ENCODE peak calls at places on chromosomes 16 and 17, in eight cellular contexts. X is PC-3, M is hepatocyte, G is OCI-LY7, J is GM23338, D is MM.1S, Q is HCT116, Z is SK-N-SH. E is an unnamed sample. For H3K4me1, the result is how much of the 10 kb centered on the place peaks cover.

GRCh38 chr17:42682400-42683384 is at the start of gene CNTNAP1:
- DNase-seq in Z (peak), G (no peak), Q (no peak), M (peak), D (peak), J (peak), X (peak), E (peak)

GRCh38 chr17:386145-386876 is 33.7 kb upstream of the RPH3AL start:
- DNase-seq in M (peak), Z (peak), X (peak), J (peak), D (peak), G (peak), Q (peak), E (peak)

GRCh38 chr16:70768205-70768580 is 32.8 kb downstream of the VAC14 start:
- DNase-seq in G (no peak), Z (no peak), Q (no peak), X (no peak), D (no peak), J (no peak), M (no peak), E (no peak)

GRCh38 chr17:57370051-57370581 is 113.8 kb downstream of the MSI2 start:
- DNase-seq in M (peak), D (no peak), Z (peak), J (no peak), X (peak), G (no peak), Q (no peak), E (peak)

GRCh38 chr16:13938480-13938879 is 18.5 kb downstream of the ERCC4 start:
- DNase-seq in X (no peak), G (no peak), J (no peak), M (no peak), Q (no peak), D (no peak), Z (no peak), E (no peak)

GRCh38 chr17:78125138-78125913 is 3.2 kb downstream of the TMC6 start:
- DNase-seq in X (no peak), D (no peak), G (peak), J (no peak), Q (no peak), M (no peak), Z (no peak), E (no peak)

GRCh38 chr16:20903116-20903888 is 2.7 kb downstream of the LYRM1 start:
- DNase-seq in M (no peak), X (no peak), Q (no peak), Z (no peak), D (no peak), J (no peak), G (no peak), E (no peak)

GRCh38 chr17:56891751-56892150 is 22.1 kb downstream of the TRIM25 start:
- DNase-seq in M (no peak), J (peak), Z (peak), G (no peak), X (no peak), D (no peak), Q (no peak), E (peak)

GRCh38 chr17:79633937-79634813 is 23.3 kb upstream of the RBFOX3 start:
- DNase-seq in Q (no peak), G (no peak), J (no peak), M (no peak), D (no peak), Z (peak), X (no peak), E (no peak)

GRCh38 chr16:57284206-57284951 is at the start of gene PLLP:
- DNase-seq in M (peak), D (no peak), X (peak), Q (no peak), J (peak), Z (peak), G (no peak), E (peak)

GRCh38 chr17:31580331-31581021 is 189.0 kb downstream of the RAB11FIP4 start:
- DNase-seq in D (no peak), G (no peak), Z (no peak), Q (no peak), J (no peak), X (peak), M (no peak), E (no peak)

GRCh38 chr17:31586946-31587345 is 195.5 kb downstream of the RAB11FIP4 start:
- DNase-seq in Z (no peak), J (no peak), D (no peak), X (no peak), M (no peak), G (no peak), Q (no peak), E (no peak)

GRCh38 chr17:28402224-28402630 is 3.8 kb downstream of the SLC46A1 start:
- DNase-seq in G (no peak), Q (no peak), X (peak), D (no peak), Z (no peak), J (peak), M (no peak), E (no peak)

GRCh38 chr16:85963746-85964370 is 64.9 kb downstream of the IRF8 start:
- DNase-seq in Z (no peak), Q (no peak), X (no peak), M (peak), D (no peak), G (no peak), J (no peak), E (no peak)

GRCh38 chr17:36117505-36118382 is 14.1 kb downstream of the CCL4 start:
- DNase-seq in M (no peak), Q (no peak), G (no peak), D (no peak), J (no peak), Z (no peak), X (no peak), E (peak)

GRCh38 chr16:70556063-70556462 is 32.4 kb downstream of the SF3B3 start:
- DNase-seq in J (no peak), X (no peak), Q (no peak), G (no peak), D (no peak), M (no peak), Z (no peak), E (no peak)

GRCh38 chr16:55655709-55656694 is at the start of gene SLC6A2:
- DNase-seq in Q (no peak), J (peak), M (peak), Z (peak), D (no peak), G (no peak), X (no peak), E (peak)

GRCh38 chr16:82580293-82580900 is 46.4 kb upstream of the CDH13 start:
- DNase-seq in Z (peak), G (peak), D (no peak), M (peak), Q (peak), X (peak), J (peak), E (peak)

GRCh38 chr17:50899559-50900319 is 33.6 kb upstream of the TOB1 start:
- DNase-seq in M (no peak), G (no peak), D (no peak), Z (no peak), Q (no peak), X (no peak), J (no peak), E (no peak)

GRCh38 chr16:83652898-83653297 is 154.9 kb upstream of the HSBP1 start:
- DNase-seq in M (no peak), Z (no peak), J (no peak), D (no peak), X (no peak), Q (no peak), G (no peak), E (no peak)

GRCh38 chr16:71900336-71900735 is 5.0 kb downstream of the IST1 start:
- DNase-seq in G (peak), Z (no peak), J (peak), M (no peak), D (no peak), Q (no peak), X (no peak), E (no peak)

GRCh38 chr17:56939869-56940484 is 20.9 kb downstream of the COIL start:
- DNase-seq in X (peak), Q (peak), G (peak), D (peak), Z (peak), J (peak), M (peak), E (peak)

GRCh38 chr17:42459983-42460300 is 1.3 kb downstream of the ATP6V0A1 start:
- DNase-seq in D (peak), X (no peak), M (peak), Q (no peak), Z (peak), J (no peak), G (peak), E (peak)

GRCh38 chr16:19555186-19555937 is at the start of gene VPS35L:
- DNase-seq in M (peak), Z (peak), Q (peak), G (peak), D (peak), X (peak), J (peak), E (peak)

GRCh38 chr16:19560078-19560477 is 4.6 kb downstream of the VPS35L start:
- DNase-seq in M (no peak), X (no peak), Q (no peak), Z (no peak), G (no peak), D (no peak), J (no peak), E (no peak)

GRCh38 chr16:19555938-19556778 is 655 bp downstream of the VPS35L start:
- DNase-seq in Z (peak), D (peak), Q (peak), M (peak), G (peak), X (peak), J (peak), E (peak)

GRCh38 chr16:19563377-19563776 is 7.9 kb downstream of the VPS35L start:
- DNase-seq in J (no peak), X (no peak), M (no peak), Q (no peak), D (no peak), G (no peak), Z (no peak), E (no peak)

DNA sequence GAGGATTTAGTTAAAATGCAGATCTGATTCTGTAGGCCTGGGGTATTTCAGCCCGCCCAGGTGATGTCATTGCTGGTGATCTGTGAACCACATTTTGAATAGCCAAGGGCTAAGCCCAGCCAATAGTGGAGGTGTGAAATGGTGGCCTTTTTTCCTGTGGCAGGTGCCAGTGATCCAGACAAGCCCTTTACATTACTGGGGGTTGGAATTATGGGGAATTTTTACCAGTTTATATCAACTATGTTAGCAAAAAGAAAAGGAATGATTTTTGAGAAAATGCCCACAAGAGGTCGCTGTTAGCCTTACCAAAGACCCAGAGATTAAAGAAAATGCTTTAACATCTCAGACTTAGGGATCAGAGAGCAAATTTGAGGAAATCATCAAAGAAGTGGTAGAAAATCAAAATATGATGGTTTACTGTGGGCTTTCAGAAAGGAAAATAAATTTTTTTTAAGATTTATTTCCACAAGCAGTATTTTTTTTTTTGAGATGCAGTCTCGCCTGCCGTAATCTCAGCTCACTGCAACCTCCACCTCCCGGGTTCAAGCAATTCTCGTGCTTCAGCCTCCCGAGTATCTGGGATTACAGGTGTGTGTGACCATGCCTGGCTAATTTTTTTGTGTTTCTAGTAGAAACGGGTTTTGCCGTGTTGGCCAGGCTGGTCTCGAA is 3.9 kb downstream of the VPS35L start:
- DNase-seq in M (peak), J (peak), G (peak), X (peak), D (peak), Q (peak), Z (peak), E (peak)
- TF ChIP-seq EZH2phosphoT487 in M (no peak), J (no peak), G (no peak), X (no peak), D (no peak), Q (no peak), Z (no peak), E (no peak)

DNA sequence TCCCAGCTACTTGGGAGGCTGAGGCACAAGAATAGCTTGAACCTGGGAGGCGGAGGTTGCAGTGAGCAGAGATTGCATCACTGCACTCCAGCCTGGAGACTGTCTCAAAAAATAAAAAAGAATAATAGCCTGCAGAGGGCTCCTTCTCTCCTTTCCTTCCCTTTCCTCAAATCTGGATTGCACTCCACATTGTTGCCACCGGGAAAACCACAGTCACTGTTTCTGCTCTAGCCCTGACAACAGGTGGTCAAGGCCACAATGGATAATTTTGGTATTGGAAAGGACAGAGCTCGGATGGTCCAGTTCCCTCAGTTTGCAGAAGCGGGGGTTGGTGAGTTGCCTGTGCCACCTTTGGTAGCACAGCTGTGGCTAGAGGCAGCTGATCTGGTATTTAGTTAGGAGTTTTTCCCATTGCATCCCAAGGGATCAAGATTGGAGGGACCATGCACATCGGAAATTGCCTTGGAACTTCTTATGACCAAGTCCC is 44.7 kb upstream of the PRSS54 start:
- DNase-seq in M (no peak), J (peak), Q (peak), Z (peak), G (no peak), X (peak), D (no peak), E (peak)
- TF ChIP-seq CTCF in M (peak), J (peak), Q (peak), Z (peak), G (peak), X (peak), D (peak), E (peak)

GRCh38 chr17:81250286-81251090 is 11.4 kb downstream of the NDUFAF8 start:
- DNase-seq in Z (no peak), X (no peak), M (no peak), D (no peak), Q (no peak), J (no peak), G (peak), E (no peak)

GRCh38 chr17:81249233-81250040 is 10.3 kb downstream of the NDUFAF8 start:
- DNase-seq in J (no peak), D (no peak), X (no peak), Z (no peak), G (peak), Q (no peak), M (no peak), E (no peak)

GRCh38 chr17:81246679-81247338 is 7.7 kb downstream of the NDUFAF8 start:
- DNase-seq in M (no peak), G (no peak), D (no peak), J (no peak), X (no peak), Z (no peak), Q (no peak), E (no peak)

GRCh38 chr17:81247339-81247990 is 8.3 kb downstream of the NDUFAF8 start:
- DNase-seq in Z (no peak), X (no peak), D (no peak), M (no peak), G (no peak), J (no peak), Q (no peak), E (no peak)

DNA sequence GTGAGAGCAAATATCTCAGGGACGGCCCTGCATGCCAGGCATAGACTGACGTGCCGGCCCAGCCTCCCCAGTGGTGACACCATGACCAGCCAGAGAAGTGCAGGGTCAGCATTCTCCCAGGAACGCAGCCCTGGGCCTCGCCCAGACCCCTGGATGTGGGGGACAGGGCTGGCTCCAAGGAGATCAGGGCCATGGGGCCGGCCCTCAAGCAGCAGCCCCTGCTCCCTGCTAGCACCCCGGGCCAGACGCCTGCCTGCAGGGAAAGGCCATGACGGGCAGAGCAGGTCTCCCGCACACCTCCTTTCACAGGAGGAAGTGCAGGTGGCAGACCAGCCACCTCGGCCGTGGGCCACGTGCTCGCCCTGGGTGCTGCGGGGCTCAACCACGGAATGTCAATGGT is 9.5 kb downstream of the NDUFAF8 start:
- DNase-seq in M (no peak), Z (no peak), G (no peak), D (no peak), X (no peak), J (no peak), Q (no peak), E (no peak)
- H3K4me1 ChIP-seq in M (under half), Z (under half), G (half or more), D (under half), X (under half), J (under half), Q (under half), E (under half)

GRCh38 chr16:3518292-3518982 is 17.6 kb downstream of the CLUAP1 start:
- DNase-seq in D (no peak), J (no peak), M (no peak), Q (no peak), X (no peak), Z (no peak), G (no peak), E (no peak)
- TF ChIP-seq EZH2phosphoT487 in D (no peak), J (no peak), M (no peak), Q (no peak), X (no peak), Z (no peak), G (no peak), E (no peak)

GRCh38 chr16:49834496-49835009 is 21.4 kb downstream of the ZNF423 start:
- DNase-seq in Z (peak), X (no peak), G (no peak), M (peak), J (peak), D (no peak), Q (no peak), E (peak)

GRCh38 chr16:49833796-49834195 is 22.1 kb downstream of the ZNF423 start:
- DNase-seq in X (no peak), Z (peak), G (no peak), D (no peak), M (no peak), J (no peak), Q (no peak), E (no peak)

GRCh38 chr16:49836668-49837067 is 19.2 kb downstream of the ZNF423 start:
- DNase-seq in J (no peak), Q (no peak), Z (no peak), G (no peak), X (no peak), D (no peak), M (no peak), E (no peak)

GRCh38 chr16:49836218-49836617 is 19.7 kb downstream of the ZNF423 start:
- DNase-seq in X (no peak), Z (no peak), D (no peak), J (no peak), Q (no peak), M (no peak), G (no peak), E (no peak)

GRCh38 chr16:49835116-49835880 is 20.6 kb downstream of the ZNF423 start:
- DNase-seq in G (peak), D (no peak), X (no peak), J (peak), M (peak), Z (peak), Q (no peak), E (no peak)
- TF ChIP-seq CTCF in G (no peak), D (no peak), X (no peak), J (peak), M (peak), Z (no peak), Q (no peak), E (no peak)

GRCh38 chr17:39208136-39208535 is 8.1 kb downstream of the RPL19 start:
- DNase-seq in M (no peak), G (peak), Z (no peak), Q (no peak), X (no peak), J (no peak), D (no peak), E (no peak)
- H3K4me1 ChIP-seq in M (under half), G (half or more), Z (under half), Q (under half), X (under half), J (under half), D (under half), E (under half)

GRCh38 chr16:74099530-74099929 is 197.1 kb upstream of the PSMD7 start:
- DNase-seq in M (no peak), Z (no peak), Q (no peak), D (no peak), X (no peak), G (no peak), J (peak), E (peak)
- TF ChIP-seq EZH2phosphoT487 in M (no peak), Z (no peak), Q (no peak), D (no peak), X (no peak), G (no peak), J (no peak), E (no peak)

GRCh38 chr16:75238853-75239371 is 12.5 kb downstream of the BCAR1 start:
- DNase-seq in J (no peak), Q (no peak), X (no peak), M (no peak), D (no peak), Z (peak), G (no peak), E (no peak)
- TF ChIP-seq CTCF in J (no peak), Q (peak), X (peak), M (peak), D (no peak), Z (peak), G (no peak), E (no peak)

GRCh38 chr17:75384751-75385150 is 20.7 kb downstream of the GRB2 start:
- DNase-seq in M (no peak), Q (no peak), G (no peak), X (no peak), Z (no peak), J (no peak), D (no peak), E (no peak)
- H3K4me1 ChIP-seq in M (under half), Q (under half), G (half or more), X (under half), Z (under half), J (under half), D (under half), E (under half)

DNA sequence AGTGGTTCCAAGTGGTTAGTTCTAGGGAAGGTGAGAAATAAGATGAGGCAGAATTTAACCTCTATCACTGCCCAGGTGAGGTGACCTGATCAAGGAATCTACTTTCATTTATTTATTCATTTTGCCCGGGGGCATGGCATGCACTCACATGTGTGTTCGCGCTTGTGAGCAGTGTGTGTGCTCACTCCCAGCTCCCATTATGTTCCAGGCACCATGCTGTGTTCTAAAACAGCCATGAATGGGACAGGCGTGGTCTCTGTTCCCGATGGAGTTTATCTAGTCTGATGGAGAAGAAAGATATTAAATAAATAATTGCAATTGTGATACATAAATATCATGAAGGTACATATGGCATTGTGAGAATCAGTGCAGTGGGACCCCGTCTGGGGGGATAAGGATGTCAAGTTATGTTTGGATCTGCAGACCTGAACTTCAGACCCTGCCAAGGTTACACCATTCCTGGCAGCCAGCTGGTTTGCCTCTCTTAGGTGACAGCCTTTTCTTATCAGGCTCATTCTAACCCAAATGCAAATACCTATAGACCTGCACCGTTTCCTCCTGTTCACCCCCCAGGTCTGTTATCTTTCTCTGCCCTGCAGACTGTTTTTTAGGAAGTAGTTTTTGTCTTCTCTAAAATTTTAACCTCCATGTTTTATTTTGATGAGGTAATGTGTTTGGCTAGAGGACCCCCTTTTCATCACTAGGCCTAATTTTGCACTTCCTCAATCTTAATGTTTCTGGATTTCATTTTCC is 11.7 kb downstream of the CYB5B start:
- DNase-seq in G (peak), M (no peak), D (no peak), Z (no peak), Q (no peak), X (no peak), J (peak), E (no peak)
- TF ChIP-seq EZH2phosphoT487 in G (no peak), M (no peak), D (no peak), Z (no peak), Q (no peak), X (no peak), J (no peak), E (no peak)

E was measured in neural progenitor cell.